ENCODE peak calls at places on chromosomes 4 and X, in eight cellular contexts. One of them, this sample, is unnamed.

GRCh38 chrX:22634081-22634480 is 361.4 kb downstream of the CBLL2 start:
- DNase-seq in A172: peak; percentile 44
- DNase-seq in ovary: no peak
- DNase-seq in CD4-positive, CD25-positive, alpha-beta regulatory T cell: no peak
- DNase-seq in stimulated activated CD8-positive, alpha-beta memory T cell treated with anti-CD3 and anti-CD28 coated beads, Interleukin-4, amount 100 ng/mL, for 24 hours: no peak
- DNase-seq in activated CD4-positive, alpha-beta T cell treated with anti-CD3 and anti-CD28 coated beads for 24 hours: no peak
- DNase-seq in NCI-H460: no peak
- DNase-seq in osteocyte: no peak
- DNase-seq in this sample: no peak

GRCh38 chrX:3743821-3744439 is 30.5 kb upstream of the PRKX start:
- DNase-seq in activated CD4-positive, alpha-beta T cell treated with anti-CD3 and anti-CD28 coated beads for 24 hours: no peak
- DNase-seq in CD4-positive, CD25-positive, alpha-beta regulatory T cell: no peak
- DNase-seq in stimulated activated CD8-positive, alpha-beta memory T cell treated with anti-CD3 and anti-CD28 coated beads, Interleukin-4, amount 100 ng/mL, for 24 hours: peak; percentile 23
- DNase-seq in osteocyte: no peak
- DNase-seq in ovary: no peak
- DNase-seq in A172: no peak
- DNase-seq in NCI-H460: no peak
- DNase-seq in this sample: no peak

GRCh38 chrX:42176790-42177189 is 253.4 kb upstream of the CASK start:
- DNase-seq in osteocyte: no peak
- DNase-seq in stimulated activated CD8-positive, alpha-beta memory T cell treated with anti-CD3 and anti-CD28 coated beads, Interleukin-4, amount 100 ng/mL, for 24 hours: no peak
- DNase-seq in activated CD4-positive, alpha-beta T cell treated with anti-CD3 and anti-CD28 coated beads for 24 hours: no peak
- DNase-seq in CD4-positive, CD25-positive, alpha-beta regulatory T cell: no peak
- DNase-seq in ovary: no peak
- DNase-seq in A172: no peak
- DNase-seq in NCI-H460: no peak
- DNase-seq in this sample: no peak

GRCh38 chr4:137253949-137254348 is 278.3 kb downstream of the PCDH18 start:
- DNase-seq in stimulated activated CD8-positive, alpha-beta memory T cell treated with anti-CD3 and anti-CD28 coated beads, Interleukin-4, amount 100 ng/mL, for 24 hours: no peak
- DNase-seq in NCI-H460: no peak
- DNase-seq in CD4-positive, CD25-positive, alpha-beta regulatory T cell: no peak
- DNase-seq in osteocyte: no peak
- DNase-seq in activated CD4-positive, alpha-beta T cell treated with anti-CD3 and anti-CD28 coated beads for 24 hours: no peak
- DNase-seq in ovary: no peak
- DNase-seq in A172: peak; percentile 8
- DNase-seq in this sample: no peak

GRCh38 chr4:84652478-84652877 is 69.6 kb downstream of the CDS1 start:
- DNase-seq in A172: no peak
- DNase-seq in NCI-H460: no peak
- DNase-seq in activated CD4-positive, alpha-beta T cell treated with anti-CD3 and anti-CD28 coated beads for 24 hours: no peak
- DNase-seq in osteocyte: no peak
- DNase-seq in ovary: no peak
- DNase-seq in stimulated activated CD8-positive, alpha-beta memory T cell treated with anti-CD3 and anti-CD28 coated beads, Interleukin-4, amount 100 ng/mL, for 24 hours: no peak
- DNase-seq in CD4-positive, CD25-positive, alpha-beta regulatory T cell: no peak
- DNase-seq in this sample: no peak

GRCh38 chr4:60403986-60404385 is 796.1 kb upstream of the ADGRL3 start:
- DNase-seq in osteocyte: no peak
- DNase-seq in stimulated activated CD8-positive, alpha-beta memory T cell treated with anti-CD3 and anti-CD28 coated beads, Interleukin-4, amount 100 ng/mL, for 24 hours: no peak
- DNase-seq in activated CD4-positive, alpha-beta T cell treated with anti-CD3 and anti-CD28 coated beads for 24 hours: no peak
- DNase-seq in A172: no peak
- DNase-seq in CD4-positive, CD25-positive, alpha-beta regulatory T cell: no peak
- DNase-seq in ovary: no peak
- DNase-seq in NCI-H460: no peak
- DNase-seq in this sample: no peak

GRCh38 chr4:149166365-149166764 is 649.3 kb downstream of the IQCM start:
- DNase-seq in NCI-H460: no peak
- DNase-seq in CD4-positive, CD25-positive, alpha-beta regulatory T cell: no peak
- DNase-seq in A172: no peak
- DNase-seq in osteocyte: no peak
- DNase-seq in activated CD4-positive, alpha-beta T cell treated with anti-CD3 and anti-CD28 coated beads for 24 hours: no peak
- DNase-seq in stimulated activated CD8-positive, alpha-beta memory T cell treated with anti-CD3 and anti-CD28 coated beads, Interleukin-4, amount 100 ng/mL, for 24 hours: no peak
- DNase-seq in ovary: no peak
- DNase-seq in this sample: peak; percentile 69

GRCh38 chr4:142088906-142089305 is 452.5 kb downstream of the IL15 start:
- DNase-seq in NCI-H460: no peak
- DNase-seq in A172: no peak
- DNase-seq in CD4-positive, CD25-positive, alpha-beta regulatory T cell: no peak
- DNase-seq in ovary: no peak
- DNase-seq in stimulated activated CD8-positive, alpha-beta memory T cell treated with anti-CD3 and anti-CD28 coated beads, Interleukin-4, amount 100 ng/mL, for 24 hours: no peak
- DNase-seq in osteocyte: no peak
- DNase-seq in activated CD4-positive, alpha-beta T cell treated with anti-CD3 and anti-CD28 coated beads for 24 hours: no peak
- DNase-seq in this sample: no peak

GRCh38 chr4:113445286-113445685 is 316.3 kb downstream of the CAMK2D start:
- DNase-seq in ovary: peak; percentile 59
- DNase-seq in A172: peak; percentile 79
- DNase-seq in NCI-H460: peak; percentile 90
- DNase-seq in activated CD4-positive, alpha-beta T cell treated with anti-CD3 and anti-CD28 coated beads for 24 hours: no peak
- DNase-seq in CD4-positive, CD25-positive, alpha-beta regulatory T cell: no peak
- DNase-seq in osteocyte: no peak
- DNase-seq in stimulated activated CD8-positive, alpha-beta memory T cell treated with anti-CD3 and anti-CD28 coated beads, Interleukin-4, amount 100 ng/mL, for 24 hours: no peak
- DNase-seq in this sample: no peak

GRCh38 chrX:42955349-42955748 is 177.4 kb upstream of the PPP1R2C start:
- DNase-seq in stimulated activated CD8-positive, alpha-beta memory T cell treated with anti-CD3 and anti-CD28 coated beads, Interleukin-4, amount 100 ng/mL, for 24 hours: no peak
- DNase-seq in NCI-H460: no peak
- DNase-seq in A172: no peak
- DNase-seq in osteocyte: no peak
- DNase-seq in activated CD4-positive, alpha-beta T cell treated with anti-CD3 and anti-CD28 coated beads for 24 hours: no peak
- DNase-seq in ovary: no peak
- DNase-seq in CD4-positive, CD25-positive, alpha-beta regulatory T cell: no peak
- DNase-seq in this sample: no peak

GRCh38 chrX:117840645-117841044 is 276.0 kb downstream of the KLHL13 start:
- DNase-seq in osteocyte: no peak
- DNase-seq in CD4-positive, CD25-positive, alpha-beta regulatory T cell: no peak
- DNase-seq in stimulated activated CD8-positive, alpha-beta memory T cell treated with anti-CD3 and anti-CD28 coated beads, Interleukin-4, amount 100 ng/mL, for 24 hours: no peak
- DNase-seq in activated CD4-positive, alpha-beta T cell treated with anti-CD3 and anti-CD28 coated beads for 24 hours: no peak
- DNase-seq in A172: no peak
- DNase-seq in NCI-H460: no peak
- DNase-seq in ovary: no peak
- DNase-seq in this sample: no peak

GRCh38 chr4:82017680-82018079 is 356.1 kb downstream of the HNRNPD start:
- DNase-seq in NCI-H460: peak; percentile 29
- DNase-seq in ovary: no peak
- DNase-seq in A172: peak; percentile 27
- DNase-seq in stimulated activated CD8-positive, alpha-beta memory T cell treated with anti-CD3 and anti-CD28 coated beads, Interleukin-4, amount 100 ng/mL, for 24 hours: no peak
- DNase-seq in osteocyte: no peak
- DNase-seq in CD4-positive, CD25-positive, alpha-beta regulatory T cell: no peak
- DNase-seq in activated CD4-positive, alpha-beta T cell treated with anti-CD3 and anti-CD28 coated beads for 24 hours: no peak
- DNase-seq in this sample: no peak

GRCh38 chrX:72735561-72735960 is 21.5 kb upstream of the PHKA1 start:
- DNase-seq in NCI-H460: no peak
- DNase-seq in stimulated activated CD8-positive, alpha-beta memory T cell treated with anti-CD3 and anti-CD28 coated beads, Interleukin-4, amount 100 ng/mL, for 24 hours: no peak
- DNase-seq in A172: no peak
- DNase-seq in ovary: no peak
- DNase-seq in activated CD4-positive, alpha-beta T cell treated with anti-CD3 and anti-CD28 coated beads for 24 hours: no peak
- DNase-seq in osteocyte: no peak
- DNase-seq in CD4-positive, CD25-positive, alpha-beta regulatory T cell: no peak
- DNase-seq in this sample: no peak

GRCh38 chrX:110037181-110037580 is 34.3 kb downstream of the TMEM164 start:
- DNase-seq in osteocyte: no peak
- DNase-seq in stimulated activated CD8-positive, alpha-beta memory T cell treated with anti-CD3 and anti-CD28 coated beads, Interleukin-4, amount 100 ng/mL, for 24 hours: no peak
- DNase-seq in NCI-H460: no peak
- DNase-seq in A172: peak; percentile 15
- DNase-seq in ovary: no peak
- DNase-seq in CD4-positive, CD25-positive, alpha-beta regulatory T cell: no peak
- DNase-seq in activated CD4-positive, alpha-beta T cell treated with anti-CD3 and anti-CD28 coated beads for 24 hours: no peak
- DNase-seq in this sample: no peak

GRCh38 chr4:722181-722725 is 16.6 kb downstream of the PCGF3 start:
- DNase-seq in stimulated activated CD8-positive, alpha-beta memory T cell treated with anti-CD3 and anti-CD28 coated beads, Interleukin-4, amount 100 ng/mL, for 24 hours: no peak
- DNase-seq in activated CD4-positive, alpha-beta T cell treated with anti-CD3 and anti-CD28 coated beads for 24 hours: no peak
- DNase-seq in CD4-positive, CD25-positive, alpha-beta regulatory T cell: no peak
- DNase-seq in NCI-H460: no peak
- DNase-seq in ovary: no peak
- DNase-seq in osteocyte: no peak
- DNase-seq in A172: no peak
- DNase-seq in this sample: no peak

GRCh38 chr4:181796502-181796901 is 446.7 kb upstream of the TENM3 start:
- DNase-seq in activated CD4-positive, alpha-beta T cell treated with anti-CD3 and anti-CD28 coated beads for 24 hours: no peak
- DNase-seq in NCI-H460: no peak
- DNase-seq in A172: peak; percentile 7
- DNase-seq in ovary: no peak
- DNase-seq in CD4-positive, CD25-positive, alpha-beta regulatory T cell: no peak
- DNase-seq in osteocyte: no peak
- DNase-seq in stimulated activated CD8-positive, alpha-beta memory T cell treated with anti-CD3 and anti-CD28 coated beads, Interleukin-4, amount 100 ng/mL, for 24 hours: no peak
- DNase-seq in this sample: no peak

GRCh38 chr4:10028910-10029309 is 7.6 kb upstream of the SLC2A9 start:
- DNase-seq in osteocyte: no peak
- DNase-seq in activated CD4-positive, alpha-beta T cell treated with anti-CD3 and anti-CD28 coated beads for 24 hours: no peak
- DNase-seq in stimulated activated CD8-positive, alpha-beta memory T cell treated with anti-CD3 and anti-CD28 coated beads, Interleukin-4, amount 100 ng/mL, for 24 hours: no peak
- DNase-seq in A172: no peak
- DNase-seq in CD4-positive, CD25-positive, alpha-beta regulatory T cell: no peak
- DNase-seq in ovary: no peak
- DNase-seq in NCI-H460: no peak
- DNase-seq in this sample: no peak

GRCh38 chr4:55330241-55330640 is 15.8 kb upstream of the SRD5A3 start:
- DNase-seq in activated CD4-positive, alpha-beta T cell treated with anti-CD3 and anti-CD28 coated beads for 24 hours: no peak
- DNase-seq in A172: no peak
- DNase-seq in ovary: no peak
- DNase-seq in CD4-positive, CD25-positive, alpha-beta regulatory T cell: no peak
- DNase-seq in osteocyte: no peak
- DNase-seq in stimulated activated CD8-positive, alpha-beta memory T cell treated with anti-CD3 and anti-CD28 coated beads, Interleukin-4, amount 100 ng/mL, for 24 hours: no peak
- DNase-seq in NCI-H460: no peak
- DNase-seq in this sample: no peak

GRCh38 chr4:7771541-7772507 is 167.8 kb downstream of the AFAP1 start:
- DNase-seq in CD4-positive, CD25-positive, alpha-beta regulatory T cell: no peak
- DNase-seq in osteocyte: no peak
- DNase-seq in A172: no peak
- DNase-seq in activated CD4-positive, alpha-beta T cell treated with anti-CD3 and anti-CD28 coated beads for 24 hours: no peak
- DNase-seq in ovary: no peak
- DNase-seq in stimulated activated CD8-positive, alpha-beta memory T cell treated with anti-CD3 and anti-CD28 coated beads, Interleukin-4, amount 100 ng/mL, for 24 hours: no peak
- DNase-seq in NCI-H460: no peak
- DNase-seq in this sample: no peak

GRCh38 chr4:134463771-134464170 is 262.2 kb upstream of the PABPC4L start:
- DNase-seq in NCI-H460: no peak
- DNase-seq in ovary: no peak
- DNase-seq in CD4-positive, CD25-positive, alpha-beta regulatory T cell: no peak
- DNase-seq in stimulated activated CD8-positive, alpha-beta memory T cell treated with anti-CD3 and anti-CD28 coated beads, Interleukin-4, amount 100 ng/mL, for 24 hours: no peak
- DNase-seq in A172: no peak
- DNase-seq in osteocyte: no peak
- DNase-seq in activated CD4-positive, alpha-beta T cell treated with anti-CD3 and anti-CD28 coated beads for 24 hours: no peak
- DNase-seq in this sample: no peak

GRCh38 chrX:11567528-11568220 is 98.0 kb downstream of the ARHGAP6 start:
- DNase-seq in ovary: no peak
- DNase-seq in NCI-H460: no peak
- DNase-seq in osteocyte: no peak
- DNase-seq in CD4-positive, CD25-positive, alpha-beta regulatory T cell: no peak
- DNase-seq in activated CD4-positive, alpha-beta T cell treated with anti-CD3 and anti-CD28 coated beads for 24 hours: no peak
- DNase-seq in A172: no peak
- DNase-seq in stimulated activated CD8-positive, alpha-beta memory T cell treated with anti-CD3 and anti-CD28 coated beads, Interleukin-4, amount 100 ng/mL, for 24 hours: no peak
- DNase-seq in this sample: peak; percentile 84

GRCh38 chr4:92825186-92825715 is 521.5 kb downstream of the GRID2 start:
- DNase-seq in ovary: no peak
- DNase-seq in A172: no peak
- DNase-seq in stimulated activated CD8-positive, alpha-beta memory T cell treated with anti-CD3 and anti-CD28 coated beads, Interleukin-4, amount 100 ng/mL, for 24 hours: no peak
- DNase-seq in activated CD4-positive, alpha-beta T cell treated with anti-CD3 and anti-CD28 coated beads for 24 hours: no peak
- DNase-seq in CD4-positive, CD25-positive, alpha-beta regulatory T cell: no peak
- DNase-seq in osteocyte: no peak
- DNase-seq in NCI-H460: no peak
- DNase-seq in this sample: peak; percentile 46

GRCh38 chr4:113908829-113909228 is 70.6 kb downstream of the ARSJ start:
- DNase-seq in ovary: no peak
- DNase-seq in NCI-H460: no peak
- DNase-seq in activated CD4-positive, alpha-beta T cell treated with anti-CD3 and anti-CD28 coated beads for 24 hours: no peak
- DNase-seq in CD4-positive, CD25-positive, alpha-beta regulatory T cell: no peak
- DNase-seq in osteocyte: no peak
- DNase-seq in stimulated activated CD8-positive, alpha-beta memory T cell treated with anti-CD3 and anti-CD28 coated beads, Interleukin-4, amount 100 ng/mL, for 24 hours: no peak
- DNase-seq in A172: no peak
- DNase-seq in this sample: no peak

GRCh38 chr4:76199664-76200211 is 13.9 kb downstream of the SCARB2 start:
- DNase-seq in CD4-positive, CD25-positive, alpha-beta regulatory T cell: no peak
- DNase-seq in osteocyte: no peak
- DNase-seq in A172: no peak
- DNase-seq in activated CD4-positive, alpha-beta T cell treated with anti-CD3 and anti-CD28 coated beads for 24 hours: no peak
- DNase-seq in NCI-H460: no peak
- DNase-seq in ovary: no peak
- DNase-seq in stimulated activated CD8-positive, alpha-beta memory T cell treated with anti-CD3 and anti-CD28 coated beads, Interleukin-4, amount 100 ng/mL, for 24 hours: no peak
- DNase-seq in this sample: no peak

GRCh38 chr4:145047151-145047550 is 50.8 kb downstream of the ANAPC10 start:
- DNase-seq in NCI-H460: no peak
- DNase-seq in osteocyte: no peak
- DNase-seq in CD4-positive, CD25-positive, alpha-beta regulatory T cell: no peak
- DNase-seq in stimulated activated CD8-positive, alpha-beta memory T cell treated with anti-CD3 and anti-CD28 coated beads, Interleukin-4, amount 100 ng/mL, for 24 hours: no peak
- DNase-seq in ovary: no peak
- DNase-seq in A172: no peak
- DNase-seq in activated CD4-positive, alpha-beta T cell treated with anti-CD3 and anti-CD28 coated beads for 24 hours: no peak
- DNase-seq in this sample: no peak

GRCh38 chr4:33302298-33302697 is 2582.1 kb downstream of the PCDH7 start:
- DNase-seq in A172: peak; percentile 40
- DNase-seq in activated CD4-positive, alpha-beta T cell treated with anti-CD3 and anti-CD28 coated beads for 24 hours: no peak
- DNase-seq in ovary: no peak
- DNase-seq in osteocyte: no peak
- DNase-seq in CD4-positive, CD25-positive, alpha-beta regulatory T cell: no peak
- DNase-seq in stimulated activated CD8-positive, alpha-beta memory T cell treated with anti-CD3 and anti-CD28 coated beads, Interleukin-4, amount 100 ng/mL, for 24 hours: no peak
- DNase-seq in NCI-H460: no peak
- DNase-seq in this sample: no peak